ENCODE peak calls at places on chromosomes 7 and 10, in ten cellular contexts. U is IMR-90, A is NCI-H345, D is ovary, S is amniotic stem cell, N is GM03348, R is DMS 273 treated with DMSO at 0.1 percent for 48 hours, K is amygdala, X is omental fat pad, Z is GM13977. W is an unnamed sample.

GRCh38 chr10:49532461-49532860 is 6.5 kb downstream of the ERCC6 start:
- DNase-seq in U (no peak), A (no peak), D (no peak), S (no peak), N (no peak), R (no peak), K (no peak), X (no peak), Z (no peak), W (no peak)

GRCh38 chr10:98534046-98534445 is 87.3 kb upstream of the HPS1 start:
- DNase-seq in U (no peak), A (no peak), D (no peak), S (no peak), N (peak; percentile 46), R (no peak), K (no peak), X (no peak), Z (no peak), W (no peak)

GRCh38 chr7:82050792-82051191 is 280.9 kb upstream of the HGF start:
- DNase-seq in U (peak; percentile 87), A (no peak), D (no peak), S (no peak), N (peak; percentile 18), R (no peak), K (no peak), X (no peak), Z (no peak), W (no peak)

GRCh38 chr7:15764986-15765385 is 78.5 kb upstream of the MEOX2 start:
- DNase-seq in U (no peak), A (no peak), D (no peak), S (no peak), N (no peak), R (no peak), K (no peak), X (no peak), Z (no peak), W (peak; percentile 28)

GRCh38 chr7:1942026-1942703 is 272.1 kb downstream of the ELFN1 start:
- DNase-seq in U (no peak), A (no peak), D (peak; percentile 16), S (no peak), N (no peak), R (no peak), K (no peak), X (no peak), Z (no peak), W (no peak)

GRCh38 chr7:136424058-136424457 is 444.4 kb upstream of the CHRM2 start:
- DNase-seq in U (no peak), A (no peak), D (no peak), S (no peak), N (no peak), R (no peak), K (no peak), X (no peak), Z (no peak), W (no peak)

GRCh38 chr10:26485150-26485941 is 47.2 kb downstream of the APBB1IP start:
- DNase-seq in U (no peak), A (no peak), D (no peak), S (no peak), N (peak; percentile 25), R (no peak), K (no peak), X (no peak), Z (no peak), W (no peak)

GRCh38 chr7:70583965-70584883 is 547.7 kb upstream of the GALNT17 start:
- DNase-seq in U (no peak), A (no peak), D (no peak), S (no peak), N (no peak), R (peak; percentile 78), K (no peak), X (no peak), Z (no peak), W (no peak)

GRCh38 chr10:15824498-15824897 is 35.8 kb downstream of the MINDY3 start:
- DNase-seq in U (peak; percentile 44), A (no peak), D (no peak), S (no peak), N (peak; percentile 20), R (no peak), K (no peak), X (no peak), Z (no peak), W (no peak)

GRCh38 chr7:82816272-82816671 is 346.4 kb downstream of the PCLO start:
- DNase-seq in U (no peak), A (no peak), D (no peak), S (no peak), N (no peak), R (no peak), K (no peak), X (no peak), Z (no peak), W (no peak)

GRCh38 chr7:139362302-139362701 is 2.6 kb downstream of the LUC7L2 start:
- DNase-seq in U (peak; percentile 16), A (no peak), D (no peak), S (no peak), N (peak; percentile 6), R (peak; percentile 19), K (no peak), X (no peak), Z (no peak), W (no peak)

GRCh38 chr7:136956232-136956631 is 87.8 kb downstream of the CHRM2 start:
- DNase-seq in U (peak; percentile 87), A (no peak), D (no peak), S (no peak), N (peak; percentile 32), R (no peak), K (no peak), X (no peak), Z (no peak), W (no peak)

GRCh38 chr7:31664890-31665289 is 22.1 kb upstream of the PPP1R17 start:
- DNase-seq in U (no peak), A (no peak), D (no peak), S (no peak), N (no peak), R (no peak), K (no peak), X (no peak), Z (no peak), W (no peak)

GRCh38 chr7:151351027-151351426 is 9.4 kb downstream of the NUB1 start:
- DNase-seq in U (no peak), A (no peak), D (no peak), S (no peak), N (no peak), R (no peak), K (no peak), X (no peak), Z (peak; percentile 16), W (peak; percentile 21)

GRCh38 chr10:27746364-27747095 is 911 bp upstream of the MKX start:
- DNase-seq in U (no peak), A (no peak), D (no peak), S (no peak), N (no peak), R (no peak), K (no peak), X (no peak), Z (no peak), W (no peak)

GRCh38 chr10:78552261-78552811 is 516.4 kb upstream of the ZMIZ1 start:
- DNase-seq in U (peak; percentile 60), A (no peak), D (peak; percentile 83), S (no peak), N (peak; percentile 86), R (no peak), K (peak; percentile 18), X (no peak), Z (no peak), W (no peak)

GRCh38 chr7:129615018-129615417 is 3.5 kb downstream of the NRF1 start:
- DNase-seq in U (peak; percentile 72), A (no peak), D (no peak), S (no peak), N (no peak), R (no peak), K (no peak), X (no peak), Z (peak; percentile 62), W (no peak)

GRCh38 chr10:93745411-93746065 is 12.2 kb upstream of the LGI1 start:
- DNase-seq in U (no peak), A (no peak), D (no peak), S (peak; percentile 14), N (peak; percentile 37), R (no peak), K (no peak), X (no peak), Z (no peak), W (no peak)

GRCh38 chr7:99324966-99325596 is 617 bp upstream of the ARPC1A start:
- DNase-seq in U (no peak), A (peak; percentile 6), D (peak; percentile 44), S (no peak), N (no peak), R (no peak), K (no peak), X (no peak), Z (no peak), W (no peak)

GRCh38 chr10:119336599-119336998 is 129.2 kb downstream of the GRK5 start:
- DNase-seq in U (no peak), A (no peak), D (no peak), S (no peak), N (no peak), R (no peak), K (no peak), X (no peak), Z (no peak), W (no peak)

GRCh38 chr7:68288099-68288498 is 1291.5 kb downstream of the TYW1 start:
- DNase-seq in U (no peak), A (peak; percentile 71), D (no peak), S (no peak), N (no peak), R (no peak), K (no peak), X (no peak), Z (no peak), W (no peak)

GRCh38 chr10:7532723-7533498 is 122.1 kb upstream of the SFMBT2 start:
- DNase-seq in U (no peak), A (no peak), D (no peak), S (no peak), N (no peak), R (no peak), K (no peak), X (no peak), Z (no peak), W (no peak)

GRCh38 chr10:71396084-71396713 is 521 bp upstream of the CDH23 start:
- DNase-seq in U (no peak), A (peak; percentile 77), D (peak; percentile 79), S (no peak), N (no peak), R (peak; percentile 49), K (no peak), X (no peak), Z (peak; percentile 73), W (peak; percentile 42)

GRCh38 chr10:93600861-93601773 is at the start of gene RBP4:
- DNase-seq in U (peak; percentile 32), A (no peak), D (no peak), S (no peak), N (peak; percentile 44), R (no peak), K (no peak), X (no peak), Z (no peak), W (peak; percentile 35)

GRCh38 chr10:133094286-133094685 is 6.6 kb downstream of the ADGRA1 start:
- DNase-seq in U (no peak), A (no peak), D (no peak), S (no peak), N (no peak), R (no peak), K (no peak), X (no peak), Z (no peak), W (no peak)

GRCh38 chr10:99682032-99682431 is 22.7 kb downstream of the ENTPD7 start:
- DNase-seq in U (no peak), A (no peak), D (no peak), S (no peak), N (no peak), R (no peak), K (no peak), X (no peak), Z (no peak), W (no peak)